ENCODE peak calls at places on chromosomes 13 and 19, in six cellular contexts. W is CD8-positive, alpha-beta memory T cell; R is cardiac muscle cell; Z is body of pancreas; V is adrenal gland; O is heart right ventricle. Y is an unnamed sample.

GRCh38 chr13:43879323-43880181 is at the start of the genes CCDC122 and LACC1:
- DNase-seq in W (peak), V (peak), R (peak), O (peak), Z (peak), Y (peak)

GRCh38 chr19:17103177-17103576 is 27.6 kb downstream of the MYO9B start:
- DNase-seq in W (no peak), V (no peak), R (no peak), Z (peak), O (no peak), Y (peak)

GRCh38 chr19:35291259-35291658 is 702 bp upstream of the MAG start:
- DNase-seq in W (no peak), Z (no peak), V (no peak), O (no peak), R (no peak), Y (no peak)

GRCh38 chr13:30396434-30397075 is 25.7 kb upstream of the UBE2L5 start:
- DNase-seq in V (no peak), R (no peak), Z (no peak), O (no peak), W (no peak), Y (no peak)

GRCh38 chr19:44903602-44904425 is 1.8 kb upstream of the APOE start:
- DNase-seq in R (peak), V (peak), W (peak), Z (peak), O (peak), Y (peak)

GRCh38 chr13:43799191-43799590 is 12.4 kb upstream of the ENOX1 start:
- DNase-seq in V (no peak), O (no peak), W (no peak), Z (no peak), R (no peak), Y (no peak)

GRCh38 chr19:12139309-12139708 is 841 bp downstream of the ZNF20 start:
- DNase-seq in O (no peak), R (no peak), W (no peak), Z (no peak), V (no peak), Y (no peak)

GRCh38 chr19:28521169-28521568 is 691.8 kb downstream of the UQCRFS1 start:
- DNase-seq in O (no peak), V (no peak), Z (no peak), R (no peak), W (no peak), Y (no peak)

GRCh38 chr13:31982124-31982523 is 49.5 kb upstream of the FRY start:
- DNase-seq in W (no peak), O (no peak), R (no peak), Z (no peak), V (no peak), Y (no peak)

GRCh38 chr13:36945078-36945477 is 25.0 kb upstream of the SMAD9 start:
- DNase-seq in R (no peak), W (no peak), O (no peak), V (no peak), Z (no peak), Y (no peak)

GRCh38 chr13:76019421-76020044 is 383.4 kb downstream of the LMO7 start:
- DNase-seq in O (peak), R (peak), Z (no peak), W (no peak), V (peak), Y (no peak)

GRCh38 chr19:35021016-35021415 is 9.3 kb upstream of the SCN1B start:
- DNase-seq in Z (no peak), O (no peak), W (no peak), R (no peak), V (no peak), Y (no peak)

GRCh38 chr13:20193924-20194631 is 1.3 kb upstream of the GJB2 start:
- DNase-seq in O (no peak), V (no peak), Z (no peak), R (no peak), W (peak), Y (no peak)

GRCh38 chr13:33312150-33312908 is 26.8 kb upstream of the STARD13 start:
- DNase-seq in R (no peak), V (no peak), O (no peak), W (no peak), Z (no peak), Y (no peak)

GRCh38 chr19:14318873-14319272 is 62.4 kb upstream of the ADGRE5 start:
- DNase-seq in Z (peak), W (no peak), R (peak), V (no peak), O (peak), Y (no peak)

GRCh38 chr13:101230271-101230890 is 185.9 kb downstream of the NALCN start:
- DNase-seq in Z (no peak), R (no peak), W (no peak), V (no peak), O (no peak), Y (no peak)

GRCh38 chr19:47158879-47159509 is 28.4 kb downstream of the SAE1 start:
- DNase-seq in Z (no peak), O (no peak), V (no peak), R (no peak), W (peak), Y (peak)

GRCh38 chr13:102302534-102302933 is 99.3 kb downstream of the FGF14 start:
- DNase-seq in Z (no peak), O (no peak), W (no peak), V (no peak), R (no peak), Y (no peak)

GRCh38 chr13:24618219-24618955 is 61.8 kb upstream of the ATP12A start:
- DNase-seq in Z (no peak), V (no peak), W (peak), R (no peak), O (no peak), Y (peak)

GRCh38 chr19:34260771-34261173 is 6.4 kb downstream of the GARRE1 start:
- DNase-seq in R (peak), O (no peak), W (no peak), V (no peak), Z (no peak), Y (no peak)

DNA sequence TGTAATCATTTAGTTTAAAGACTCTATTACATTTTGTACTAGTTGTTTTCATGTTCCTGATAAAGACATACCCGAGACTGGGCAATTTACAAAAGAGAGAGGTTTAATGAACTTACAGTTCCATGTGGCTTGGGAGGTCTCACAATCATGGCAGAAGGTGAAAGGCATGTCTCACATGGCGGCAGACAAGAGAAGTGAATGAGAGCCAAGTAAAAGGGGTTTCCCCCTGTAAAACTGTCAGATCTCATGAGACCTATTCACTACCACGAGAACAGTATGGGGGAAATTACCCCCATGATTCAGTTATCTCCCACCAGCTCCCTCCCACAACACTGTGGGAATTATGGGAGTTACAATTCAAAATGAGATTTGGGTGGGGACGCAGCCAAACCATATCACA is 129.2 kb downstream of the PAN3 start:
- DNase-seq in R (no peak), V (no peak), O (no peak), Z (no peak), W (no peak), Y (no peak)
- H3K27ac ChIP-seq in R (no peak), V (no peak), O (no peak), Z (no peak), W (no peak), Y (peak)

DNA sequence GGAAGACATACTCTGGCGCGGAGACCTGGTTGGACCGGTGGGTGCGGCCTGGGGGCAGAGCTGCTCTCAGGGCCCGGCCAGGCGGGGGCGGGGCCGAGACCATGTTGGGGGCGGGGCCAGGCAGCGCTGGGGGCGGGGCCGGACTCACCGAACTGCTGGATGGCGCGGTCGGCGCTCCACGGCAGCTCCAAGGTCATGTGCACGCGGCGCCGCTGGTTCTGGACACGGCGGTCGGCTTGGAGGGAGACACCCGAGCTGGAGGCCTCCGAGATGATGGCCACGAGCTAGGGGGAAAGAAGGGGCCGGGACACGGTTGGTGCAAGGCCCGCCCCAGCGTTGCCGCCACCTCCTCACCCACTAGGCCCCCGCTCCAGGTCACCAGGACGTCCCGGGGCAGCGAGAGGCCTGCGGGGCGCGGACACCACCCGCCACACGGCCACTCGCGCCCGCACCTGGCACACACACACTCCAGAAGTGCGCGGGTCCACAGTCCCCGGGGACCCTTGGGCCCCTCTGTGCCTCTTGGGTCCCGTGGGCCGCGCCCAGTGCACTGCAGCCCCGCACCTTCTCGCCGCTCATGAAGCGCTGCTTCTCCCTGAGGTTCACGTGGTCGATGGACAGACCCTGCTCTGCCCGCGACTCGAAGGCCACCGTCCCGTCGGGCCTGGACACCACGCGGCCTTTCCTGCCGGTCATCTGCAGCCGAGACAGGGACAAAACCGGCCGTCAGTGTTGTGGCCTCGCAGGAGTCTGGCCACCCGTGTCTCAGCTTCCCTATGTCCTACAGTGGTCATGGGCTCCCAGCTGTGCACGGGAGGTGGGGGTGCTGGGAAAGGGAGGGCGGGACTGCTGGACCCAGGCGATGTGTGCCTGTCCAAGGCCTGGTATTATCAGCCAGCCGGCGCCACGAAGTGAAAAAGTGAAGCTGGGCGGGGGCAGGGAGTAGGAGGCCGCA is 8.7 kb downstream of the GPX4 start:
- DNase-seq in V (peak), W (no peak), R (peak), O (peak), Z (peak), Y (no peak)
- H3K27ac ChIP-seq in V (peak), W (no peak), R (peak), O (peak), Z (peak), Y (no peak)

DNA sequence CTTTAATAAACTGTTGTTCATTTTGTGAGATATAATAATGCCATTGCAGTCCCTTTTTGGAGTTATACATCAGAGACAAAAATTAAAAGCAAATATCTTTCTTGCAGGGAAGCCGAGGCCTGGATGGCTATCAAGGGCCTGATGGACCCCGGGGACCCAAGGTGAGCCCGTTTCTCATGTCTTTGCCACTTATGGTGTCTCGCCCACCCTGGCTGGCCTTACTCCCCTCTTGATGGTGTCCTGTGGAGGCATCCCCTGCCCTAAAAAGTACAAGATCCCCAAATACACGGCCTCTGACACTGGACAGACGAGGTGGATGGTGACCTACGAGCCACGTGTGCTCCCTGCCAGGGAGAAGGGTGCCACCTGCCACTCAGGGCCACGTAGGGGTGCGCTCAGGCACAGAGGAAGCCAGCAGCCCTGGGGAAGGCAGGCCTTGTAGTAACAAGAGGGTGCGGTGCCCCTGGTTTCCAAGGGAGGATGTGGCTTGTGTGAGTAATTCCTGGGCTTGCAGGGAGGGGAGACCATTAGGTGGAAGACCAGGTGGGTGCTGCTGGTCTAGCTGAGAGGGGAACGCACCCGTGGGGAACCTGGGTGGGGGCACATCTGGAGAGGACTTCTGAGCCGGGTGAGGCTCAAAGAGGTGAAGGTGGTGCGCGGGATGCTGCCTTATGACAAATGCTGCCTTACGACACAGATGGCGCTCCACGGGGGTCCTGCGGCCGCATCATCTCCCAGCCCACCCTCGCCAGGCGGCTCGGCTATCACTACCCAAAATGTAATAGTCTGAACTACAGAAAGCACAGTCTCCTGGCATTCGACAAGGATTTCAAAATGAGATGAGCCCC is 115.6 kb downstream of the RAB20 start:
- DNase-seq in O (no peak), Z (no peak), W (no peak), R (no peak), V (peak), Y (no peak)
- H3K27ac ChIP-seq in O (no peak), Z (no peak), W (no peak), R (no peak), V (no peak), Y (no peak)

GRCh38 chr19:8459095-8459494 is 14.3 kb downstream of the HNRNPM start:
- DNase-seq in R (no peak), O (no peak), V (no peak), W (no peak), Z (no peak), Y (no peak)
- H3K27ac ChIP-seq in R (peak), O (peak), V (peak), W (no peak), Z (peak), Y (no peak)

GRCh38 chr19:58571575-58571947 is 1.6 kb downstream of the MZF1 start:
- DNase-seq in Z (no peak), W (no peak), R (no peak), O (no peak), V (peak), Y (peak)

GRCh38 chr19:58572818-58573657 is at the start of gene MZF1:
- DNase-seq in V (peak), O (peak), W (peak), R (peak), Z (peak), Y (peak)

GRCh38 chr19:58573658-58574164 is 576 bp upstream of the MZF1 start:
- DNase-seq in O (no peak), Z (peak), W (no peak), V (no peak), R (no peak), Y (no peak)

GRCh38 chr19:58570770-58571574 is 2.2 kb downstream of the MZF1 start:
- DNase-seq in W (no peak), V (peak), R (no peak), Z (peak), O (no peak), Y (peak)

DNA sequence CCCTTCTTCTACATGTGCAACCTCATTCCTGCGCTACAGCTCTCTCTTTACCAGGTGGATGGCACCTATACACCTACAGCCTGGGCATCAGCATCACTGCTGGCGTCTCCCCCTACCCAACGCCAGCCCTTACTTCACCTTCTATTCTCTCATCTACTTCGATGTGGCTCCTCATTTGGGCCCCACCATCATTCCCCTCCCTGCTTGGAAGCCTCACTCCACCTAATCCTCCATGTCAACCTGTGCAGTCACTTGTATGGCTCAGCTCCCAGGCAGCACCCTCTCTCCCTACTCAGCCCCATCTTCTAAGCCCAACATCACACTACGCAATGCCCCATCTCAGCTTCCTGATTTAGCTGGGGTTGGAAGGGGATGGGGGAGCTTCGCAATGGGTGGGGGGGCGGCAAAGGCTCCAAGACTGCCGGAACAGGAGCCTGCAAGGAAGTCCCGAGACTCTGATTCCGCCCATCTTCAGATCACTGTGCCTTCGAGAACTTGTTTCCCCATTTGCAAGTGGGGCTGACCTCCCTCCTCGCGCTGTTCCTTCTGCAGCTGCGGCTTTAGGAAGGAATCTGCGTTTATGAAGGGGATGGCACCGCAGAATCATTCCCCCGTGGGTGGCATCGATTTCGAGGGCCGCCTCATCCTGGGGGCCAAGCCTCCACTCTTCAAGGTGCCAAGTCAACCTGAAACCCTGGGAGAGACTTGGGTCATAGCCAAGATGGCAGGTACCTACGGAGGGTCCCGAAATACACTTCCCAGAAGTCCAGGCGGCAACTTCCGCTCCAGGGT is 913 bp downstream of the MZF1 start:
- DNase-seq in V (no peak), O (no peak), Z (no peak), R (no peak), W (no peak), Y (no peak)
- H3K27ac ChIP-seq in V (no peak), O (peak), Z (peak), R (peak), W (peak), Y (peak)

GRCh38 chr13:23462815-23463559 is 29.5 kb upstream of the SACS start:
- DNase-seq in R (no peak), O (no peak), W (no peak), V (no peak), Z (no peak), Y (no peak)
- H3K27ac ChIP-seq in R (no peak), O (no peak), W (no peak), V (no peak), Z (no peak), Y (no peak)